ENCODE peak calls at places on chromosomes 5 and 9, in nine cellular contexts. D, P, Z, C, H, G, E, X and L are unnamed samples.

GRCh38 chr9:128124873-128125574 is 2.5 kb downstream of the PTGES2 start:
- DNase-seq in D (peak; percentile 33), P (peak; percentile 92), Z (no peak), C (peak; percentile 67), H (peak; percentile 76), G (peak; percentile 76), E (peak; percentile 64), X (peak; percentile 83), L (peak; percentile 69)

GRCh38 chr5:113345261-113345940 is 89.4 kb downstream of the TSSK1B start:
- DNase-seq in D (no peak), P (no peak), Z (no peak), C (no peak), H (no peak), G (no peak), E (no peak), X (no peak), L (no peak)

GRCh38 chr5:91293131-91293530 is 90.0 kb downstream of the ARRDC3 start:
- DNase-seq in D (no peak), P (no peak), Z (no peak), C (no peak), H (peak; percentile 71), G (no peak), E (no peak), X (peak; percentile 42), L (no peak)

GRCh38 chr5:15598294-15598902 is 98.4 kb downstream of the FBXL7 start:
- DNase-seq in D (no peak), P (no peak), Z (no peak), C (no peak), H (peak; percentile 54), G (peak; percentile 26), E (no peak), X (peak; percentile 3), L (no peak)

GRCh38 chr5:141478321-141478945 is 2.7 kb downstream of the PCDHGC3 start:
- DNase-seq in D (no peak), P (no peak), Z (no peak), C (no peak), H (no peak), G (peak; percentile 44), E (peak; percentile 82), X (no peak), L (no peak)

GRCh38 chr9:16221822-16222547 is 648.5 kb downstream of the BNC2 start:
- DNase-seq in D (no peak), P (no peak), Z (no peak), C (no peak), H (no peak), G (no peak), E (no peak), X (no peak), L (no peak)

GRCh38 chr9:124306098-124306735 is 48.5 kb downstream of the NEK6 start:
- DNase-seq in D (peak; percentile 82), P (no peak), Z (no peak), C (no peak), H (no peak), G (no peak), E (no peak), X (peak; percentile 36), L (no peak)

GRCh38 chr9:6703898-6704639 is 53.7 kb upstream of the KDM4C start:
- DNase-seq in D (peak; percentile 94), P (no peak), Z (peak; percentile 91), C (peak; percentile 90), H (peak; percentile 88), G (peak; percentile 88), E (peak; percentile 86), X (peak; percentile 82), L (peak; percentile 65)

GRCh38 chr9:23123048-23123632 is 676.5 kb downstream of the DMRTA1 start:
- DNase-seq in D (no peak), P (no peak), Z (no peak), C (peak; percentile 48), H (peak; percentile 69), G (peak; percentile 71), E (peak; percentile 29), X (peak; percentile 14), L (peak; percentile 54)

GRCh38 chr5:107929080-107929479 is 258.3 kb upstream of the EFNA5 start:
- DNase-seq in D (no peak), P (no peak), Z (no peak), C (no peak), H (no peak), G (no peak), E (no peak), X (no peak), L (no peak)

GRCh38 chr5:61159070-61159469 is 3.2 kb downstream of the SMIM15 start:
- DNase-seq in D (no peak), P (no peak), Z (no peak), C (no peak), H (no peak), G (no peak), E (no peak), X (no peak), L (no peak)

GRCh38 chr9:95494022-95494415 is 22.8 kb downstream of the PTCH1 start:
- DNase-seq in D (no peak), P (no peak), Z (no peak), C (no peak), H (no peak), G (no peak), E (no peak), X (no peak), L (no peak)

GRCh38 chr5:107104774-107105050 is 566.0 kb downstream of the EFNA5 start:
- DNase-seq in D (peak; percentile 10), P (no peak), Z (no peak), C (no peak), H (no peak), G (peak; percentile 35), E (peak; percentile 44), X (no peak), L (no peak)

GRCh38 chr5:151004499-151004898 is 15.9 kb upstream of the GPX3 start:
- DNase-seq in D (no peak), P (no peak), Z (no peak), C (no peak), H (no peak), G (no peak), E (no peak), X (no peak), L (no peak)

GRCh38 chr5:179438041-179438441 is 92.8 kb upstream of the ADAMTS2 start:
- DNase-seq in D (no peak), P (peak; percentile 93), Z (no peak), C (peak; percentile 58), H (no peak), G (peak; percentile 44), E (peak; percentile 15), X (no peak), L (no peak)

GRCh38 chr9:115024925-115025535 is 92.9 kb downstream of the TNC start:
- DNase-seq in D (no peak), P (no peak), Z (no peak), C (no peak), H (peak; percentile 11), G (no peak), E (no peak), X (no peak), L (no peak)

GRCh38 chr5:160692272-160692671 is 159.7 kb downstream of the ATP10B start:
- DNase-seq in D (no peak), P (no peak), Z (no peak), C (no peak), H (no peak), G (peak; percentile 30), E (no peak), X (no peak), L (no peak)

DNA sequence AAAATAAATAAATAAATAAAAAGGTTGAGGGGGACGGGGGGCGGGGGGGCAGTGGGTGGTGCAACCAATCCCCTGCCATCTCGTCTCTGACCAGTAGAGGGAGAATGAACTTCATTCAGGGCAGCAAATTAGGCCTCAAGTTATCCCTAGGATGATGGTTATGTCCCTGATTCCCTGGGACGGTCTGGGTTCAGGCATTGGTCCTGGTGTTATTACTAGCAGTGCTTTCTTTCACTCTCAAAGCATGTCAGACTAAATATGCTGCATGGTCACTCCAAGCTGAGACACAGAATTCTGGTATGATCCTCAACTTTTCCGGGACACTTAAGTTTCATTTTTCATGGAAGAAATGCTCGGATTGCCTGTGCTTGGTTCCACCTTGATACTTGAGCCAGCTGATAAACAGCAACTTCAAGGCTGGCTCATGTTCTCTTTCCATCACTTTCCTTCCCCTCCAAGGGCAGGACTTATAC is 59.4 kb downstream of the DAP start:
- DNase-seq in D (peak; percentile 46), P (no peak), Z (no peak), C (no peak), H (peak; percentile 50), G (peak; percentile 54), E (no peak), X (peak; percentile 22), L (no peak)
- TF ChIP-seq CTCF in D (peak; percentile 51), P (peak; percentile 85), Z (no peak), C (peak; percentile 35), H (peak; percentile 71), G (peak; percentile 66), E (peak; percentile 53), X (peak; percentile 7), L (peak; percentile 87)

DNA sequence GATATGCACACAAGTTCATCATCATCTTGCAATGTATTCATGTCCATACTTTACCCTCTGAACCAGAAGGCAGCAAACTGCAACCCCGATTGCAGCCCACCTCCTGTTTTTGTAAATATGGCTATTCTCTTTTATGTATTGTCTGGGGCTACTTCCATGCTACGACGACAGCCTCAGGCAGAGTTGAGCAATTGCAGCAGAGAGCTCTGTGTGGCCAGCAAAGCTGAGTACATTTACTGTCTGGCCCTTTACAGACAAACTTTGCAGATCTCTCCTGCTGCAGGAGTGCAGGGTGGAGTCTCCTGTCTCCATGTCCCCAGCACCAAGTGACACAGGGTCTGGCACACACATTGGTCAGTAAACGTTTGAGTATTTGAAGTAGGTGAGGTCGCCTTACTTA is 27.0 kb downstream of the PRRC2B start:
- DNase-seq in D (no peak), P (peak; percentile 15), Z (no peak), C (peak; percentile 70), H (no peak), G (peak; percentile 44), E (no peak), X (peak; percentile 78), L (no peak)
- TF ChIP-seq CTCF in D (no peak), P (peak; percentile 45), Z (no peak), C (peak; percentile 14), H (no peak), G (peak; percentile 27), E (no peak), X (no peak), L (no peak)

GRCh38 chr9:68507796-68508145 is 32.9 kb downstream of the TMEM252 start:
- DNase-seq in D (no peak), P (no peak), Z (no peak), C (no peak), H (no peak), G (no peak), E (no peak), X (no peak), L (no peak)
- TF ChIP-seq CTCF in D (peak; percentile 0), P (peak; percentile 45), Z (no peak), C (no peak), H (no peak), G (no peak), E (no peak), X (no peak), L (no peak)

DNA sequence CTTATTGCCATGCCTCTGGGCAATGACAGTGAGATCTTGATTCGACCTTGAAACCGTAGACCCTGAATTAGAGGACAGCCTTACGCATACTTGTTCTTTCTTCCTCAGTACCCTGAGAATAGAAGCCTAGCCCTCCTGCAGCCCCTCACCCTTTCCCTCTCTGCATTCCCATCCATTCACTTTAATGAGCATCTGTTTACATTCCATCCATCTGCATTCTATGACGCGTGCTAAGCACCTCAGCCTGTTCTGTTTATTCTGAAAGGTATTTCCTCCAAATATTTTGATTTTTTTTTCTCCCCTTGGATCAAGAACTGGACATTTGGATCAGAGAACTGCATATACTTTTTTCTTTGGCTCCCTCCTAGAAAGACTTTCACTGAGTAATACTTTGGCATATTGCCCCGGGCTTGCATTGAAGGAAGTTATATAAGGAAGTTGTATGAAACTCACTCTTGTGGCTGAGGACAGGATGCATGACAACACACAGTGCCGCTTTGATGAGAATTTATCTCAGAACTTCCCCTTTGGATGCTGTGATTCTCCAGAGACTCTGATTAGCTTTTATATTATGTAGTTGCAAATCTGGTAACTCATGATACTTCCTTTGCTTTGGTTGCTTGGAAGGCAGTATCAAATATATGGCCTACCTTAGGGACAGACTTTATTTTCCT is 15.7 kb downstream of the TMEM8B start:
- DNase-seq in D (no peak), P (peak; percentile 3), Z (no peak), C (peak; percentile 54), H (no peak), G (peak; percentile 76), E (peak; percentile 32), X (peak; percentile 90), L (no peak)
- TF ChIP-seq CTCF in D (no peak), P (peak; percentile 15), Z (no peak), C (no peak), H (no peak), G (no peak), E (no peak), X (no peak), L (no peak)